ENCODE peak calls at places on chromosomes 2 and 18, in eight cellular contexts. O, D, Y, X, U, S, E and L are unnamed samples.

GRCh38 chr2:132383956-132384355 is 32.6 kb upstream of the GPR39 start:
- DNase-seq in O (no peak), D (no peak), Y (no peak), X (no peak), U (no peak), S (no peak), E (no peak), L (no peak)

GRCh38 chr2:129388870-129389269 is 590.6 kb upstream of the RAB6C start:
- DNase-seq in O (no peak), D (no peak), Y (no peak), X (no peak), U (no peak), S (no peak), E (no peak), L (no peak)

GRCh38 chr2:237931205-237931721 is 35.6 kb upstream of the UBE2F start:
- DNase-seq in O (no peak), D (no peak), Y (no peak), X (peak; percentile 92), U (no peak), S (no peak), E (no peak), L (no peak)

GRCh38 chr18:31497711-31498449 is at the start of gene DSG2:
- DNase-seq in O (peak; percentile 77), D (no peak), Y (peak; percentile 63), X (no peak), U (peak; percentile 73), S (no peak), E (no peak), L (peak; percentile 25)

GRCh38 chr18:9708057-9708881 is at the start of gene RAB31:
- DNase-seq in O (peak; percentile 71), D (no peak), Y (peak; percentile 23), X (peak; percentile 69), U (peak; percentile 96), S (peak; percentile 75), E (no peak), L (peak; percentile 71)

GRCh38 chr2:8515864-8516533 is 165.9 kb upstream of the ID2 start:
- DNase-seq in O (no peak), D (no peak), Y (peak; percentile 89), X (no peak), U (no peak), S (no peak), E (no peak), L (no peak)

GRCh38 chr2:38526195-38526594 is 76.5 kb downstream of the HNRNPLL start:
- DNase-seq in O (no peak), D (no peak), Y (no peak), X (peak; percentile 71), U (no peak), S (no peak), E (no peak), L (peak; percentile 91)

GRCh38 chr2:217102941-217103340 is 243.1 kb upstream of the TNP1 start:
- DNase-seq in O (no peak), D (no peak), Y (no peak), X (no peak), U (no peak), S (no peak), E (no peak), L (peak; percentile 17)

GRCh38 chr18:79471048-79471447 is 75.3 kb downstream of the NFATC1 start:
- DNase-seq in O (no peak), D (no peak), Y (no peak), X (no peak), U (no peak), S (no peak), E (no peak), L (no peak)

GRCh38 chr2:136858656-136859055 is 93.3 kb downstream of the THSD7B start:
- DNase-seq in O (no peak), D (no peak), Y (no peak), X (no peak), U (no peak), S (no peak), E (no peak), L (no peak)

GRCh38 chr18:35578481-35578880 is 3.1 kb upstream of the GALNT1 start:
- DNase-seq in O (no peak), D (no peak), Y (no peak), X (no peak), U (no peak), S (no peak), E (no peak), L (no peak)